ENCODE peak calls at places on chromosomes 7 and 10, in five cellular contexts. J is upper lobe of right lung; P is CD4-positive, alpha-beta T cell; R is neuronal stem cell; T is heart right ventricle. H is an unnamed sample.

GRCh38 chr10:125134916-125135770 is 25.2 kb downstream of the CTBP2 start:
- DNase-seq in T (no peak), R (no peak), P (no peak), J (peak; percentile 42), H (no peak)

GRCh38 chr7:138752568-138753518 is 45.0 kb upstream of the TMEM213 start:
- DNase-seq in P (peak; percentile 90), J (no peak), R (no peak), T (peak; percentile 16), H (no peak)

GRCh38 chr7:80833289-80834104 is 85.4 kb downstream of the SEMA3C start:
- DNase-seq in R (no peak), P (no peak), J (no peak), T (no peak), H (no peak)

GRCh38 chr7:121515181-121515580 is 119.1 kb upstream of the FAM3C start:
- DNase-seq in P (no peak), J (no peak), T (no peak), R (no peak), H (no peak)

GRCh38 chr7:107070710-107071109 is 26.2 kb downstream of the PRKAR2B start:
- DNase-seq in T (no peak), P (no peak), R (no peak), J (no peak), H (no peak)

GRCh38 chr10:114603943-114604342 is 54.1 kb downstream of the ABLIM1 start:
- DNase-seq in P (no peak), J (no peak), T (no peak), R (no peak), H (no peak)

GRCh38 chr7:109901916-109902315 is 1189.0 kb upstream of the LRRN3 start:
- DNase-seq in T (no peak), R (no peak), P (no peak), J (no peak), H (no peak)

GRCh38 chr7:40538281-40538680 is 403.5 kb downstream of the SUGCT start:
- DNase-seq in P (no peak), T (no peak), R (no peak), J (no peak), H (no peak)

DNA sequence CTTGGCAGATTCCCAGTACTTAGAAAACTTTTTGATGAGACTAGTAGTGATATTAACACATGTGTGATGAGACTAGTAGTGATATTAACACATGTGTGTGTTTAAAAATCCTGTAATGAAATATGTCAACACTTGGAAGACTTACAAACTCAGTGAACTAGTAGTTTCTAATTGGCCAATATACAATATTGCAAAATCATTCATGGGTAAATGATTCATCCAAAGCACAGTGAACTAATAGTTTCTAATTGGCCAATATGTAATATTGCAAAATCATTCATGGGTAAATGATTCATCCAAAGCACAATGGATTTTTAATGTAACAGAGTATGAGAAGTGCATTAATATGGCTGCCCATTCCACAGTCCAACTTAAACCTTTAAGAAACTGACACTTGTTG is 77.8 kb downstream of the ATAD1 start:
- DNase-seq in T (no peak), J (no peak), P (no peak), R (no peak), H (no peak)
- H3K27ac ChIP-seq in T (no peak overlapping the region), J (peak overlapping the region; percentile 5), P (no peak overlapping the region), R (no peak overlapping the region), H (no peak overlapping the region)

GRCh38 chr10:119827430-119827829 is 45.2 kb downstream of the MCMBP start:
- DNase-seq in R (no peak), J (no peak), P (no peak), T (no peak), H (no peak)
- H3K27ac ChIP-seq in R (no peak overlapping the region), J (no peak overlapping the region), P (no peak overlapping the region), T (no peak overlapping the region), H (no peak overlapping the region)

GRCh38 chr7:36368496-36368895 is 21.2 kb upstream of the ANLN start:
- DNase-seq in T (no peak), R (no peak), J (no peak), P (no peak), H (no peak)

GRCh38 chr7:36367561-36367889 is 22.1 kb upstream of the ANLN start:
- DNase-seq in R (no peak), J (no peak), T (no peak), P (no peak), H (no peak)

GRCh38 chr7:36366649-36367560 is 22.8 kb upstream of the ANLN start:
- DNase-seq in T (peak; percentile 90), R (peak; percentile 94), J (peak; percentile 96), P (peak; percentile 85), H (peak; percentile 84)

GRCh38 chr7:36363515-36363914 is 26.1 kb upstream of the ANLN start:
- DNase-seq in T (no peak), R (no peak), P (no peak), J (no peak), H (no peak)

DNA sequence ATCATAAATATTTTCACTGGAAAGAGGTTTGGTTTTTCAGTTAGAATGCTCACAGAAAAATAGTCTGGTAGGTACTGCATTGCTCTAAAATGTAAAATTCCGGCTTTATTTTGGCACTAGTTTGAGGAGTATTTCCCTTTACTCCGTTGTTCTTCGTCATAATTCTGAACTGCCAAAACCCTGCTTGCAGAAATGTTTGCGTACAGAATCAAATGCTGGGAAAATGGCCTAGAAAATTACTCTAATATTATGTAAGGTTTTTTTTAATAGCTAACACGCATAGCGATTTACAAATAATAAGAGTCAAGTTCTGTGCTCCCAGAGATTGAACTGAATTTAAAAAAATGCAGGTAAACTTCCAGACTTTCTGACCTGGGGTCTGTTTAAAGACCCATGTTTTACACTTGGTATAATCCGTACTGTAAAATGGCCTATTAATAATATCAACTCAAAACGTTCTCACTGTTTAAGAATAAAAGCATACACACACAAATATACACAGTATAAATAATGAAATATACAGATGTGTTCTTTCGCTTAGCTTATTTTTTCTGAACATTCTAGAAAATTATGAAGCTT is 23.6 kb upstream of the ANLN start:
- DNase-seq in T (no peak), J (no peak), P (no peak), R (no peak), H (no peak)
- H3K27ac ChIP-seq in T (no peak overlapping the region), J (peak overlapping the region; percentile 77), P (no peak overlapping the region), R (no peak overlapping the region), H (no peak overlapping the region)

DNA sequence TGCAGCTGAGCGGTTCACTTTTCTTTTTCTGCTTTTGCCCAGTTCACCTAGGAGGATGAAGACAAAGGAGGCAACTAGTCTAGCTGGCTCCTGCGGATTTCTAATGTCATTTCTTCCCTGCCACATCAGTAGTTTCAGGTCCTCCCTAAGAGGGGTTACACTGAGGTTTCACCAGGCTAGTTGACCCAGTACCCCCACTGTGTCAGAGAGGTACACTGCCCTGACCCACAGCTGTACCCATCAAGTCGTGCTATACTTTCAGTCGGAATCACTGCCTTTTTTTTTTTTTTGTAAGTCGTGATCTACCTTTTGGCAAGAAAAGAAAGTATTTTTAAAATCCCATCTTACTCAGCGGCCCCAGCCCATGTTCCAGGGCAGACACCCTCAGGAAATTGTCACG is 243.5 kb downstream of the CELF2 start:
- DNase-seq in T (no peak), R (no peak), J (no peak), P (no peak), H (no peak)
- H3K27ac ChIP-seq in T (no peak overlapping the region), R (no peak overlapping the region), J (no peak overlapping the region), P (no peak overlapping the region), H (no peak overlapping the region)

GRCh38 chr7:87505122-87505521 is 29.6 kb upstream of the ABCB4 start:
- DNase-seq in T (no peak), R (no peak), J (no peak), P (no peak), H (no peak)

GRCh38 chr7:87505557-87506242 is 30.2 kb upstream of the ABCB4 start:
- DNase-seq in J (no peak), T (no peak), P (no peak), R (no peak), H (no peak)

GRCh38 chr7:87510430-87510875 is 35.0 kb upstream of the ABCB4 start:
- DNase-seq in T (no peak), J (no peak), P (no peak), R (no peak), H (no peak)

GRCh38 chr7:87507446-87507845 is 32.0 kb upstream of the ABCB4 start:
- DNase-seq in R (no peak), P (no peak), T (no peak), J (no peak), H (no peak)

GRCh38 chr7:87506243-87507180 is 31.0 kb upstream of the ABCB4 start:
- DNase-seq in J (no peak), R (no peak), P (no peak), T (no peak), H (no peak)
- H3K27ac ChIP-seq in J (no peak overlapping the region), R (no peak overlapping the region), P (no peak overlapping the region), T (no peak overlapping the region), H (no peak overlapping the region)

GRCh38 chr7:47724335-47724982 is 142.5 kb upstream of the TNS3 start:
- DNase-seq in J (no peak), R (no peak), T (no peak), P (no peak), H (no peak)

GRCh38 chr7:47721670-47722069 is 139.8 kb upstream of the TNS3 start:
- DNase-seq in J (no peak), T (no peak), R (no peak), P (no peak), H (no peak)

GRCh38 chr7:47720141-47720906 is 138.4 kb upstream of the TNS3 start:
- DNase-seq in T (peak; percentile 58), R (no peak), P (no peak), J (no peak), H (no peak)

GRCh38 chr7:47720907-47721244 is 139.0 kb upstream of the TNS3 start:
- DNase-seq in R (no peak), P (no peak), T (no peak), J (no peak), H (no peak)

GRCh38 chr7:47722126-47722525 is 140.2 kb upstream of the TNS3 start:
- DNase-seq in T (no peak), R (no peak), J (no peak), P (no peak), H (no peak)
- H3K27ac ChIP-seq in T (no peak overlapping the region), R (no peak overlapping the region), J (no peak overlapping the region), P (no peak overlapping the region), H (no peak overlapping the region)